ENCODE peak calls at places on chromosomes 2 and 18, in six cellular contexts. H is mammary epithelial cell, A is H1, Y is H9, D is MM.1S, C is HCT116. O is an unnamed sample.

GRCh38 chr18:26405190-26405781 is 143.1 kb downstream of the KCTD1 start:
- DNase-seq in H (peak; percentile 51), A (no peak), Y (peak; percentile 47), D (peak; percentile 51), C (peak; percentile 36), O (peak; percentile 46)

GRCh38 chr2:169664600-169664977 is 29.6 kb downstream of the CFAP210 start:
- DNase-seq in H (no peak), A (no peak), Y (no peak), D (no peak), C (no peak), O (peak; percentile 10)

GRCh38 chr2:157990173-157990572 is 111.5 kb upstream of the UPP2 start:
- DNase-seq in H (no peak), A (no peak), Y (no peak), D (no peak), C (no peak), O (no peak)

GRCh38 chr18:60277855-60278480 is 94.6 kb downstream of the MC4R start:
- DNase-seq in H (peak; percentile 3), A (no peak), Y (no peak), D (no peak), C (no peak), O (no peak)

GRCh38 chr18:57210711-57211411 is 64.0 kb downstream of the BOD1L2 start:
- DNase-seq in H (no peak), A (no peak), Y (no peak), D (peak; percentile 11), C (no peak), O (no peak)

GRCh38 chr2:584863-585823 is 92.1 kb downstream of the TMEM18 start:
- DNase-seq in H (no peak), A (no peak), Y (peak; percentile 28), D (peak; percentile 25), C (no peak), O (no peak)

GRCh38 chr2:64865073-64865830 is 123.9 kb upstream of the SLC1A4 start:
- DNase-seq in H (peak; percentile 45), A (no peak), Y (peak; percentile 65), D (peak; percentile 61), C (no peak), O (peak; percentile 71)

GRCh38 chr18:13218376-13219011 is at the start of gene LDLRAD4:
- DNase-seq in H (no peak), A (no peak), Y (peak; percentile 53), D (no peak), C (no peak), O (peak; percentile 34)

GRCh38 chr18:48872234-48873145 is 78.3 kb downstream of the SMAD7 start:
- DNase-seq in H (peak; percentile 45), A (no peak), Y (no peak), D (no peak), C (no peak), O (no peak)

GRCh38 chr2:46298272-46298521 is 990 bp downstream of the EPAS1 start:
- DNase-seq in H (no peak), A (no peak), Y (no peak), D (no peak), C (no peak), O (no peak)

GRCh38 chr18:50397023-50397422 is 22.2 kb downstream of the SKA1 start:
- DNase-seq in H (no peak), A (no peak), Y (no peak), D (no peak), C (no peak), O (no peak)

GRCh38 chr2:109260886-109261700 is 132.1 kb downstream of the SH3RF3 start:
- DNase-seq in H (peak; percentile 6), A (no peak), Y (peak; percentile 58), D (peak; percentile 28), C (no peak), O (no peak)

GRCh38 chr18:45626330-45627203 is 11.3 kb downstream of the SLC14A2 start:
- DNase-seq in H (peak; percentile 71), A (peak; percentile 13), Y (peak; percentile 71), D (no peak), C (no peak), O (no peak)

GRCh38 chr2:238974510-238975166 is 126.8 kb downstream of the TWIST2 start:
- DNase-seq in H (peak; percentile 60), A (peak; percentile 23), Y (peak; percentile 73), D (no peak), C (peak; percentile 22), O (peak; percentile 93)

GRCh38 chr2:101124684-101125366 is 26.4 kb downstream of the TBC1D8 start:
- DNase-seq in H (peak; percentile 95), A (no peak), Y (no peak), D (no peak), C (peak; percentile 93), O (peak; percentile 98)

GRCh38 chr2:135825855-135826190 is 11.2 kb downstream of the LCT start:
- DNase-seq in H (no peak), A (no peak), Y (no peak), D (no peak), C (no peak), O (no peak)

GRCh38 chr18:24630346-24630880 is 170.0 kb downstream of the HRH4 start:
- DNase-seq in H (no peak), A (no peak), Y (no peak), D (no peak), C (no peak), O (no peak)

GRCh38 chr18:76496200-76496890 is 1.3 kb upstream of the ZNF516 start:
- DNase-seq in H (no peak), A (no peak), Y (peak; percentile 76), D (no peak), C (no peak), O (no peak)

GRCh38 chr2:54522624-54523281 is 66.6 kb downstream of the SPTBN1 start:
- DNase-seq in H (peak; percentile 72), A (peak; percentile 50), Y (peak; percentile 80), D (peak; percentile 86), C (peak; percentile 60), O (peak; percentile 44)

GRCh38 chr2:25825238-25825637 is 53.0 kb downstream of the ASXL2 start:
- DNase-seq in H (peak; percentile 19), A (no peak), Y (no peak), D (no peak), C (no peak), O (no peak)

GRCh38 chr18:50973367-50974126 is 5.7 kb downstream of the ELAC1 start:
- DNase-seq in H (peak; percentile 90), A (no peak), Y (no peak), D (no peak), C (no peak), O (no peak)

GRCh38 chr2:241701155-241701404 is 759 bp upstream of the ING5 start:
- DNase-seq in H (no peak), A (no peak), Y (peak; percentile 93), D (peak; percentile 95), C (no peak), O (no peak)
- H3K9ac ChIP-seq in H (no peak overlapping the region), A (peak overlapping the region; percentile 99), Y (no peak overlapping the region), D (peak overlapping the region; percentile 98), C (peak overlapping the region; percentile 92), O (no peak overlapping the region)

DNA sequence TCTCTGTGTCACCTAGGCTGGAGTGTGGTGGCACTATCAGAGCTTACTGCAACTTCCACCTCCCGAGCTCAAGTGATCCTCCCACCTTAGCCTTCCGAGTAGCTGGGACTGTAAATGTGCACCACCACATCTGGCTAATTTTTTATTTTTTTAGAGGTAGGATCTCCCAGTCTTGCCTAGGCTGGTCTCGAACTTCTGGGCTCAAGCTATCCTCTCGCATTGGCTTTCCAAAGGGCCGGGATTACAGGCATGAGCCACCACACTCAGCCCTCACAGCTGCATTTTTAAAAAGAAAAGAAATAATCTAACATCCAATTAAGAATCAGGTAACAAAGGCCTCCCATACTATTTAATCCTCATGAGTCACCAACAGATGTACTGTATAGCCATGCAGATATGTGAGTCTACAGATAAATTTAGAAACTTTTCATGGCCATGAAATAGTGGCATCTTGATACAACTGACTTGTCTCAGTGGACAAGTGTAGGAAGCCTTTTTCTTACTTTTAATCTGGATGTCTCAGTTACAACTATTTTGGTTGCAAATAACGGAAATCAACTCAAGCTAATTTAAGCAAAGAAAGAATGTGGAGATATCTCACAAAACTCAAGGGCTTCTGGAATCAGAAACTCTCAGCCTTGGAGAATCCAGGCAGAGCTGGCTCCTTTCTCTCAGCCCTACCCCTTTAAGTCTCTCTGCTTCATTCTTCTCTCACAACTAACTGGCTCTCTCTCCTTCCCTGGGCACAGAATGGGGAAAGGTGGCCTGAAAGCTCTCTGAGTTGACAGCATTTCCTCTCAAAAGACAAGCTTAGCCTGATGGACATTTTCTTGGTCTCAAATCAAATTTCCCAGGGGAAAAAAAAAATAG is 12.9 kb upstream of the PPM1B start:
- DNase-seq in H (no peak), A (no peak), Y (no peak), D (no peak), C (no peak), O (no peak)
- H3K4me2 ChIP-seq in H (no peak overlapping the region), A (no peak overlapping the region), Y (no peak overlapping the region), D (no peak overlapping the region), C (no peak overlapping the region), O (no peak overlapping the region)

DNA sequence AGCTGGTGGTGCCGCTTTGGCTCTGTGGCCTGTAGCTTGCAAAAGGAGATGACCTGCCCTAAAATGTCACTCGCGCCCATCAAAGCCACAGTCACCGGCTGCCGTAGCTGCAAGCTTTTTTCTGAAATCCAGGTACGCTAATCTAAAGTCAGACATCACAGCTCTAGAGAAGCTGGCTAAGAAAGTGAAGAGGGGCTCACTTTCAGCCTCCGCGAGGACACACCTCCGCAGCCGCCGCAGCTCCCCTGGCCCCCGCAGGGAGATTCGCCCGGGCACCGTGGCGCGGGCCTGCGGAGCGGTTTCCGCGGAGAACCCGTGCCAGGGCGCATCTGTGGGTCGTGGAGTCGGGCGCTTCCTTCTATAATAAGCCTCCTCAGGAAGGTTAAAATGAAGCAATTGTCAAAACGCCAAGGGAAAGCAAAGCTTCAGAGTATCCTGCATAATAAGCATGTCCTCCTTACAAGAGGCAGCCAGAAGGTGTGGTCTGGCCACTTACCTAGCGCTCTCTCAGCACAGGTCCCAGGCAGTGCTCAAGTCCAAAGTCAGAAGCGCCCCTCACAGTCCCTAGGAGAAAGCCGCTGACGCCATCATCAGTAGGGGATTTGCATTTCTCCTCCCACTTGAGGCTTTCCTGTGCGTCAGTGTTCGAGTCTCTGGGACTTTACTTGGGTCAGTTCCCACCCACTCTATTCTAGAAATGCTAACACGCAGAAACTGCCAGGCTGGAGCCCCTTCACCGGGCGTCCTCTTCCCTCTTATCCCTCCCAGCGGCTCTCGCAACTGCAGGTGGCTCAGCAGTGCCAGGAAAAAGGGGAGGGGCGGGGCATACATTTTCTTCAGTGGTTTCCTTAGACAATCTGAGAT is at the start of gene STAT4:
- DNase-seq in H (peak; percentile 64), A (peak; percentile 25), Y (peak; percentile 89), D (peak; percentile 84), C (peak; percentile 57), O (peak; percentile 58)
- H3K9ac ChIP-seq in H (peak within 1 kb of the TSS; percentile 25), A (no peak within 1 kb of the TSS), Y (peak within 1 kb of the TSS; percentile 4), D (peak within 1 kb of the TSS; percentile 91), C (peak within 1 kb of the TSS; percentile 52), O (no peak within 1 kb of the TSS)

GRCh38 chr2:98479959-98480524 is 35.4 kb downstream of the INPP4A start:
- DNase-seq in H (peak; percentile 99), A (no peak), Y (no peak), D (peak; percentile 82), C (no peak), O (peak; percentile 89)

GRCh38 chr2:98483257-98483861 is 38.7 kb downstream of the INPP4A start:
- DNase-seq in H (peak; percentile 92), A (no peak), Y (no peak), D (peak; percentile 95), C (no peak), O (no peak)

GRCh38 chr2:98484121-98484557 is 39.5 kb downstream of the INPP4A start:
- DNase-seq in H (no peak), A (no peak), Y (no peak), D (no peak), C (no peak), O (no peak)

GRCh38 chr2:98480598-98480997 is 35.9 kb downstream of the INPP4A start:
- DNase-seq in H (no peak), A (no peak), Y (no peak), D (no peak), C (no peak), O (no peak)

GRCh38 chr2:98482362-98482761 is 37.7 kb downstream of the INPP4A start:
- DNase-seq in H (no peak), A (no peak), Y (no peak), D (peak; percentile 42), C (no peak), O (no peak)
- H3K4me2 ChIP-seq in H (no peak overlapping the region), A (no peak overlapping the region), Y (no peak overlapping the region), D (peak overlapping the region; percentile 71), C (no peak overlapping the region), O (no peak overlapping the region)